ENCODE peak calls at places on chromosome 15, in five cellular contexts. Y is K562, F is H1, Q is GM12878, O is HepG2. M is an unnamed sample.

GRCh38 chr15:96336643-96337353 is 6.3 kb downstream of the NR2F2 start:
- DNase-seq in Y (no peak), F (no peak), Q (no peak), O (peak; percentile 57), M (peak; percentile 40)

GRCh38 chr15:91922701-91923279 is 69.3 kb downstream of the SLCO3A1 start:
- DNase-seq in Y (no peak), F (no peak), Q (no peak), O (no peak), M (no peak)

GRCh38 chr15:96070636-96071035 is 259.9 kb upstream of the NR2F2 start:
- DNase-seq in Y (no peak), F (no peak), Q (no peak), O (no peak), M (no peak)

GRCh38 chr15:51775967-51776816 is 24.8 kb downstream of the TMOD2 start:
- DNase-seq in Y (peak; percentile 60), F (no peak), Q (peak; percentile 30), O (peak; percentile 58), M (peak; percentile 91)

GRCh38 chr15:62816342-62817059 is 226.0 kb upstream of the TPM1 start:
- DNase-seq in Y (no peak), F (no peak), Q (no peak), O (no peak), M (no peak)

GRCh38 chr15:52020253-52021085 is 1.4 kb downstream of the MAPK6 start:
- DNase-seq in Y (no peak), F (no peak), Q (no peak), O (no peak), M (no peak)

GRCh38 chr15:77115179-77115578 is 44.3 kb upstream of the TSPAN3 start:
- DNase-seq in Y (no peak), F (no peak), Q (no peak), O (no peak), M (no peak)

GRCh38 chr15:43943511-43943910 is 116.7 kb downstream of the WDR76 start:
- DNase-seq in Y (no peak), F (no peak), Q (no peak), O (no peak), M (no peak)

GRCh38 chr15:42933886-42934667 is 13.5 kb upstream of the TTBK2 start:
- DNase-seq in Y (no peak), F (no peak), Q (no peak), O (peak; percentile 48), M (no peak)

DNA sequence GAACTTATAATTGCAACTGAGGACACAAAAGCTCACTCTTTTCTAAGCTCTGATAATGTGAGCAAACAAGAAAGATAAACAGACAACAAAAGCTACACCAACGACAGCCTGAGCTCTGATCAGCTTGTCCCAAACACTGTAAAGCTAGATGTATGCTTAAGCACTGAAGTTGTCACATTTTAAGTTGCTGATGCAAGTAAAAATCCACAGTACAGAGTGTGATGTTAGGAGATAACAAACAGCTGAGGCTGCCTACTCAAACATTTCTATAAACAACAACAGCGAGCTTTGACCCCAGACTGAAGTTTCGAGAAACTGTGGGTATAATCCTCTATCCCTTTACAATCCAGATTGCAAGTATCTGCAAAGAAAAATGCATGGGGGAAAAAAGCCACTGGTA is 10.7 kb downstream of the MTHFS start:
- DNase-seq in Y (no peak), F (no peak), Q (no peak), O (peak; percentile 74), M (no peak)
- TF ChIP-seq CREB1 in Y (no peak), F (no peak), Q (no peak), O (no peak), M (no peak)

GRCh38 chr15:99104788-99105515 is at the start of gene SYNM:
- DNase-seq in Y (peak; percentile 83), F (no peak), Q (no peak), O (peak; percentile 72), M (peak; percentile 90)
- TF ChIP-seq POLR2AphosphoS5 in Y (no peak), F (no peak), Q (no peak), O (peak; percentile 63), M (peak; percentile 76)

DNA sequence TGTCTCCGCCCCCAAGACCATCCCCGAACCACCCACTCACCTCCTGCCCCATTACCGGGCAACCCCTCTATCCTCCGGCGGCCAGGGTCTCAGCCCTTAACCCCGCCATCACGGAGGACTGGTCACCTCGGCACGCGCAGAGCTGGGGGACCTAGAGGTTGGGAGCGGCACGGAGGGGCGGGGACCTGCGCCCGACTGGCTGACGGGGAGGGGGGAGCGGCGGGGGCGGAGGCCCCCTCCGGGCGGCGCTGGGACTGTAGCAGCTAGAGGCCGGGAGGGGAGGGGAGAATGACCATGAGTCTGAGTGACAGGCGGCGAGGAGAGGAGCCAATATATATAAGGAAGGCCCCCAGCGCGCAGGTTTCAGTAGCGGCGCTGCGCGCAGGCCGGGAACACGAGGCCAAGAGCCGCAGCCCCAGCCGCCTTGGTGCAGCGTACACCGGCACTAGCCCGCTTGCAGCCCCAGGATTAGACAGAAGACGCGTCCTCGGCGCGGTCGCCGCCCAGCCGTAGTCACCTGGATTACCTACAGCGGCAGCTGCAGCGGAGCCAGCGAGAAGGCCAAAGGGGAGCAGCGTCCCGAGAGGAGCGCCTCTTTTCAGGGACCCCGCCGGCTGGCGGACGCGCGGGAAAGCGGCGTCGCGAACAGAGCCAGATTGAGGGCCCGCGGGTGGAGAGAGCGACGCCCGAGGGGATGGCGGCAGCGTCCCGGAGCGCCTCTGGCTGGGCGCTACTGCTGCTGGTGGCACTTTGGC is at the start of gene DLL4:
- DNase-seq in Y (peak; percentile 93), F (no peak), Q (no peak), O (peak; percentile 54), M (peak; percentile 92)
- TF ChIP-seq EZH2 in Y (no peak), F (no peak), Q (peak; percentile 48), O (no peak), M (peak; percentile 52)

DNA sequence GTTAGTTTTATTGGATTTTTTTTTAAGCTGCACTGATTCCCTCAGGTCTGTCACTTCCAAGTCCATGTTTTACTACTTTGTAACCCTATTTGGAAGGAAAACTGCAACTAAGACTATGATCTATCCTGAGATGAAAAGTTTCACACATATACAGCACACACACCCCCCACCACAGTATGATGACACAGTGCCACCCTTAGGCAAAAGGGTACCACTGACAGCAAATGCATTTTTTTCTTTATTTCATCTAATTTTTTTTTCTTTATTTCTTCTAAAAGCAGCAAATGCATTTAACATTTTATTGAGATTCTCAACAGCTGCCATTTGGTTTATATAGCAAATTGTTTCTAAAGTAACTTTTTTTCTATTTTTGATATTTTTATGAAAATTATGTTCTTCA is 21.2 kb downstream of the NGRN start:
- DNase-seq in Y (no peak), F (no peak), Q (no peak), O (peak; percentile 43), M (peak; percentile 39)
- TF ChIP-seq CREB1 in Y (no peak), F (no peak), Q (no peak), O (no peak), M (no peak)

DNA sequence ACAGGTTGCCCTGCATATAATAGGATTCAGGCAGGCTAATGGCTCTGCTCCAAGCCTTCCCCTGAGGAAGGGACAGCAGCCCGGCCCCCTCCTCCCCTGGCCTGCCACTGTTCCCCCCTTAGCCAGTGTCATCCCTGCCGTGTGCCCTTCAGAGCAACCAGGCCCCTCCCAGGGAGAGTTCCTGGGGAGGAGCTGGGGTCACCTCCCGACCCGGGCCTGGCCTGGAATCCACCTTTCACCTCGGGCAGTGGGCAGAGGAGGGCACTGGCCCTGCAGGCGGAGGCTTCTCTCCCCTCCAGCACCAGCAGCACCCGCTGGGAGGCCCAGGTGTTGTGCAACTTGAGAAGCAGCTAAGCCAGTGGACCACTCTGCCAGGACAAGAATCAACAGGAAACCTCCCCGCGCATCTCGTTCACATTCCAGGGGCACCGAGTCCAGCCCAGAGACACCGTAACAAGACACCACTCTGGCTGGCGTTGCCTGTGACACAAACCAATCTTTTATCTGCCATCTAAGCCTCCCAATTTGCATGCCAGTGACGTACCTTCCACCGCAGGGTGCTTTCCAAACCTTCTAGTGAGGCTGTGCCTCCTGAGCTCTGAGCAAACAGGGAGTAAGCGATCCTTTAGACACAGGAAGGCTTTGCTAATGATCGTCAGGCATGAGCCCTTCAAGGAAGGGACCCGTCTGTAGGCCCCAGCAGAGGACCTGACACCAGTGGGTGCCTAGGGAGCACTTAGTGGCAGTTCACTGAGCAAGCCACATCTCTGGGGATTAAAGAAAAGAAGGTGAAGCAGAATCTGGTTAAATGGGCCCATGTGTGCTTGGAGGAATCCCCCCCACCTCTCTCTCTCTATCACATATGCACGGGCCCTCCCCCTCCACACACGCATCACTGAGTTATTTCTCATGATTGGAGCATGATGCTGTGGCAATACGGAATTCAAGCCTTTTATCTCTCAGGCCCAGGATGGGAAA is 98.9 kb upstream of the TLE3 start:
- DNase-seq in Y (no peak), F (peak; percentile 64), Q (peak; percentile 90), O (peak; percentile 89), M (peak; percentile 91)
- TF ChIP-seq POLR2AphosphoS5 in Y (no peak), F (no peak), Q (peak; percentile 59), O (no peak), M (no peak)

DNA sequence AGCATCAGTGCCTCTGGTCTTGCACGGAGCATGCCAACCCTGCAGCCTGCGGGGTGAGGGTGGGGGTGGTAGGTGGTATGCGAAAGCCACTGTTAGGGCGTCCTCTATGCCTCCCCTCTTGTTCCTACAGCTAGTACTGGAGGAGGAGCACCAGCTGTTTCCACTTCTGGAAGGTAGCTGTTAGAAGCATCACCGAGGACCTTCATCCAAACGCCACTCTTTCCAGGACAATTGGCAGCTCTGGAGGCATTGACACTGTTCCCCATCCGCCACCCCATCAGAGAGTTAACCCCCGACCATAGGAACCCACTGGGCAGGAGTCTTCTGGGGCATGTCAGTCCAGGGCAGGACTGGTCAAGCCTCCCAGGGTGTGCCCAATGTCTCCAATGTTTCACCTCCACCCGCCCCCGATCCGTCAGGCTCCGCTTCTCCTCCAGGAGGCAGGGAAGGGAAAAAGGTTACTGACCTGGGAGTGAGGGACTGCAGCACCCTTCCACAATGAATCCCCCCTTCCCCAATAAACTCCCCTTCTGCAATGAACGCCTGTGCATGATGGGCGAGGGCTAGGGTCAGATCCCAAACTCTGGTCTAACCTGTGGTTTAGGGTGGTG is 487 bp downstream of the DUOX2 start:
- DNase-seq in Y (no peak), F (no peak), Q (no peak), O (no peak), M (no peak)
- TF ChIP-seq EZH2 in Y (no peak), F (no peak), Q (no peak), O (peak; percentile 9), M (no peak)

DNA sequence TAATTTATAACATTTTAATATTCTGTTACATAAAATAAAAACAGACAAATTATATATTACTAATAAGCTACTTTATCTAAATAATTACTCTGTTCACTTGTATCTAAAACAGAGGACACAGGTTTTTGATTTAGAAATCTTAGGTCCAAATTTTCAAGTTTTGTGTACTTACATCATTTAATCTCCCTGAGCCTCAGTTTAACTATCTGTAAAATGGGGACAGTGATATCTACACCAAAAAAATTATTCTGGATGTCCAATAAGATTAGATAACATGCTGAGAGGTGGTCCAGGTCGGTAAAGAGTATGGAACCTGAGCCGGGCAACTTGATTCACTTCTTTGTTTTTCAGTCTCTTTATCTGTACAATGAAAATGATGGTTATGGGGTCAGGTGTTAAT is 263.8 kb upstream of the CDIN1 start:
- DNase-seq in Y (no peak), F (no peak), Q (no peak), O (no peak), M (no peak)
- TF ChIP-seq CREB1 in Y (no peak), F (no peak), Q (no peak), O (no peak), M (no peak)